ENCODE peak calls at places on chromosomes 12 and 14, in four cellular contexts. I is Peyer's patch, P is sigmoid colon, R is fibroblast of lung. V is an unnamed sample.

GRCh38 chr12:109928058-109928656 is 28.1 kb downstream of the TCHP start:
- DNase-seq in R (no peak), P (no peak), I (peak), V (no peak)

GRCh38 chr12:115223322-115223721 is 539.3 kb upstream of the TBX3 start:
- DNase-seq in P (no peak), I (no peak), R (peak), V (peak)

GRCh38 chr14:62280366-62280765 is 518.1 kb downstream of the SNAPC1 start:
- DNase-seq in P (no peak), I (no peak), R (no peak), V (no peak)

GRCh38 chr14:26773906-26774593 is 176.2 kb upstream of the NOVA1 start:
- DNase-seq in P (no peak), R (peak), I (no peak), V (no peak)

GRCh38 chr14:93857081-93857480 is 68.8 kb upstream of the PRIMA1 start:
- DNase-seq in I (no peak), R (no peak), P (no peak), V (no peak)

GRCh38 chr12:6827982-6828670 is at the start of gene P3H3:
- DNase-seq in R (peak), P (no peak), I (peak), V (no peak)

GRCh38 chr12:25557830-25558436 is 4.8 kb upstream of the LMNTD1 start:
- DNase-seq in P (no peak), R (peak), I (no peak), V (peak)

GRCh38 chr14:23008836-23009235 is 1.1 kb downstream of the C14orf93 start:
- DNase-seq in I (no peak), P (no peak), R (peak), V (no peak)

GRCh38 chr12:100337727-100338126 is 19.1 kb upstream of the SLC17A8 start:
- DNase-seq in I (no peak), R (no peak), P (no peak), V (no peak)

GRCh38 chr12:107560906-107561285 is 124.7 kb upstream of the PWP1 start:
- DNase-seq in R (no peak), P (no peak), I (no peak), V (no peak)

GRCh38 chr14:59583755-59584154 is 7.1 kb upstream of the CCDC175 start:
- DNase-seq in I (no peak), R (peak), P (no peak), V (peak)

GRCh38 chr12:57833672-57834071 is 12.9 kb downstream of the CTDSP2 start:
- DNase-seq in I (no peak), R (no peak), P (no peak), V (no peak)

GRCh38 chr14:75044322-75044721 is 6.9 kb downstream of the MLH3 start:
- DNase-seq in R (peak), I (no peak), P (no peak), V (peak)

GRCh38 chr12:53482626-53483165 is 16.6 kb downstream of the MAP3K12 start:
- DNase-seq in P (peak), R (no peak), I (peak), V (no peak)

GRCh38 chr14:36503771-36504741 is 16.0 kb downstream of the NKX2-1 start:
- DNase-seq in P (no peak), I (no peak), R (no peak), V (no peak)

GRCh38 chr12:124386661-124387509 is 92.0 kb downstream of the RFLNA start:
- DNase-seq in R (no peak), P (no peak), I (no peak), V (no peak)

GRCh38 chr14:61566537-61567225 is 128.6 kb upstream of the HIF1A start:
- DNase-seq in R (peak), P (no peak), I (no peak), V (no peak)

GRCh38 chr12:124240493-124240892 is 54.4 kb upstream of the RFLNA start:
- DNase-seq in P (no peak), I (no peak), R (no peak), V (no peak)

GRCh38 chr14:71141701-71142374 is 234.6 kb downstream of the PCNX1 start:
- DNase-seq in R (peak), I (no peak), P (no peak), V (peak)

GRCh38 chr14:20661197-20661596 is 19.7 kb upstream of the OR6S1 start:
- DNase-seq in I (no peak), P (no peak), R (no peak), V (no peak)

GRCh38 chr12:34526946-34527345 is 504.6 kb downstream of the ALG10 start:
- DNase-seq in P (no peak), R (no peak), I (no peak), V (no peak)

GRCh38 chr12:75634244-75635222 is 123.1 kb upstream of the KRR1 start:
- DNase-seq in R (peak), P (no peak), I (no peak), V (no peak)

GRCh38 chr12:14417717-14418116 is 52.2 kb downstream of the ATF7IP start:
- DNase-seq in R (peak), I (peak), P (peak), V (peak)

GRCh38 chr12:67661311-67662011 is 12.9 kb downstream of the DYRK2 start:
- DNase-seq in I (no peak), R (peak), P (no peak), V (no peak)

GRCh38 chr12:40253936-40254335 is 29.1 kb downstream of the LRRK2 start:
- DNase-seq in R (peak), I (no peak), P (no peak), V (peak)

GRCh38 chr12:103928736-103929050 is 1.5 kb upstream of the HSP90B1 start:
- DNase-seq in P (no peak), R (no peak), I (peak), V (no peak)
- H3K4me3 ChIP-seq in P (peak), R (peak), I (peak), V (peak)

GRCh38 chr12:3523728-3524127 is 32.7 kb downstream of the PRMT8 start:
- DNase-seq in I (no peak), P (no peak), R (no peak), V (no peak)

GRCh38 chr12:3526776-3527175 is 35.8 kb downstream of the PRMT8 start:
- DNase-seq in P (no peak), R (no peak), I (no peak), V (no peak)

GRCh38 chr12:3520711-3521110 is 29.7 kb downstream of the PRMT8 start:
- DNase-seq in R (no peak), I (no peak), P (no peak), V (no peak)

GRCh38 chr12:3520168-3520567 is 29.2 kb downstream of the PRMT8 start:
- DNase-seq in I (no peak), P (no peak), R (no peak), V (no peak)

DNA sequence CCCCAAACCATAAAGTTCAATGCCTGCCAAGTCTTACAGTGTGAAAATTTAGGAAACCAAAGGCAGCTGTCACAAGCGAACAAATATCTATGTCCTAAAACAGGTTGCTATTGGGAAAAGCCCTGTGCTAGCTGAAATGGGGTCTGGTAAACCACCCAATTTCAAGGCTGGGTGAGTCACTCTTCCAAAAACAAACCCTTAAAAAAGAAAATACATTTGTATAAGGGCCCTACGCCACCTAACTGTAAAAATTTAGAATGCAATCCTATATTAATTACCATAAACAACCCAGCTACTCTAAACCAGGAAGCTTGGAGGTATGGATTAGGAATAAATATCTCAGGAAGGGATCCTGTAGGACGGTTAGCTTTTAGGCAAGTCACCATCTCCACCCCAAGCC is 32.1 kb downstream of the PRMT8 start:
- DNase-seq in I (no peak), R (no peak), P (no peak), V (no peak)
- TF ChIP-seq CTCF in I (no peak), R (no peak), P (no peak), V (no peak)

DNA sequence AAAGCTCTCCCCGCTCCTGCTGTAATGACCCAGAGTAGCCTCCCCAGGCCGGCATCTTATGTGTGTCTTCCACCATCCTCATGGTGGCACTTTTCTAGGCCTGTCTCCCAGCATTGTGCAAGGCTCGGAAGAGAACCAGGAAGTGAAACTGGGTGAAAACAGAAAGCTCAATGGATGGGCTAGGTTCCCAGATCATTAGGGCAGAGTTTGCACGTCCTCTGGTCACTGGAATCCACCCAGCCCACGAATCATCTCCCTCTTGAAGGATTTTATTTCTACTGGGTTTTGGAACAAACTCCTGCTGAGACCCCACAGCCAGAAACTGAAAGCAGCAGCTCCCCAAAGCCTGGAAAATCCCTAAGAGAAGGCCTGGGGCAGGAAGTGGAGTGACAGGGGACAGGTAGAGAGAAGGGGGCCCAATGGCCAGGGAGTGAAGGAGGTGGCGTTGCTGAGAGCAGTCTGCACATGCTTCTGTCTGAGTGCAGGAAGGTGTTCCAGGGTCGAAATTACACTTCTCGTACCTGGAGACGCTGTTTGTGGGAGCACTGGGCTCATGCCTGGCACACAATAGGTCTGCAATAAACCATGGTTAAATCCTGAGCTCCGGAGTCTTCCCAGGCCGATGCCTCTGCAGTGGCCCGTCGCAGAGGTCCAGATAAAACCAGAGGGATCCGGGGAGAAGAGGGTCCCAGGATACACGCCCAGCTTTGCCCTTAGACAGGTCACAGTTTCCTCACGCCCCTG is 15.6 kb downstream of the ACVRL1 start:
- DNase-seq in R (peak), P (peak), I (peak), V (peak)
- H3K4me3 ChIP-seq in R (no peak), P (no peak), I (no peak), V (no peak)

GRCh38 chr12:55743967-55744931 is 1.3 kb downstream of the GDF11 start:
- DNase-seq in I (no peak), P (peak), R (no peak), V (no peak)
- TF ChIP-seq CTCF in I (no peak), P (no peak), R (no peak), V (peak)

DNA sequence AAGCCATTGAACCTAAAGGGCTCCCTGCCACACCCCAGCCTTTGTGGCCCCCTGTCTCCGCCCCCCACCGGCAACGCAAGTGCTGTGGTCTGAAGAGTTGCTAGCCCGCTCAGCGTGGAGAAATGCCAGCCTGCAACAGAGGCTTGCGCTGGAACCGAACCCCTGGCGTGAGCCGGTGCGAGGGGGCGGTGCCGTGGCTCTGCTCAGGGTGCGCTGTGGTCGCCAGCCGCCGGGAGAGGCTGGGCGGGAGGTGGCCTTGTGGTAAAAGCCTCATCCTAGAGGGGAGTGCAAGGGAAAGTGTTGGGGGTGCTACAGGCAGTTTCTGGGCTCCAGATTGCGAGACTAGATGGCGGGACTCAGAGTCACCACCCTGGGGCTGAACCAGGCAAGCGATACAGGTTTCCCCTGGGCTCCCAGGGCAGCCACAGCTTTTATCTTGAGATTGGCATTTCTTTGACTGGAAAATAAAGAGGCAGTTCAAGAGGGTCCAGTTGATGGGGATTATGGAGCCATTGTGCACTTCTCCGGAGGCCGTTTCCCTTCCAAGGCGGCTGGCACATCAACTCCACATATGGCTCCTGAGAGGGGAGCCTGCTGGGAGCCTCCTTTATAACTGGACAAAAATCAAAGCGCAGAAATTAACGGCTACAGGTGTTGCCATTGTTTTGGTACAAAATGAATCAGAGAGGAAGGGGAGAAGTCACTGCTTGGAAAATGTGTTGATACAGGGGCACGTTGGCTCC is 2.3 kb downstream of the PLXNC1 start:
- DNase-seq in P (no peak), R (no peak), I (peak), V (no peak)
- H3K4me3 ChIP-seq in P (peak), R (peak), I (peak), V (no peak)

GRCh38 chr12:2673966-2674810 is 120.6 kb upstream of the FKBP4 start:
- DNase-seq in I (no peak), R (no peak), P (peak), V (no peak)
- TF ChIP-seq CTCF in I (no peak), R (peak), P (no peak), V (no peak)

GRCh38 chr14:104665092-104665662 is 24.2 kb upstream of the INF2 start:
- DNase-seq in I (no peak), P (no peak), R (no peak), V (no peak)

GRCh38 chr14:104666981-104667380 is 22.4 kb upstream of the INF2 start:
- DNase-seq in P (no peak), R (no peak), I (no peak), V (no peak)

GRCh38 chr14:104664107-104664506 is 25.3 kb upstream of the INF2 start:
- DNase-seq in I (no peak), R (no peak), P (no peak), V (no peak)

GRCh38 chr14:104664588-104664987 is 24.8 kb upstream of the INF2 start:
- DNase-seq in I (no peak), P (no peak), R (no peak), V (no peak)

DNA sequence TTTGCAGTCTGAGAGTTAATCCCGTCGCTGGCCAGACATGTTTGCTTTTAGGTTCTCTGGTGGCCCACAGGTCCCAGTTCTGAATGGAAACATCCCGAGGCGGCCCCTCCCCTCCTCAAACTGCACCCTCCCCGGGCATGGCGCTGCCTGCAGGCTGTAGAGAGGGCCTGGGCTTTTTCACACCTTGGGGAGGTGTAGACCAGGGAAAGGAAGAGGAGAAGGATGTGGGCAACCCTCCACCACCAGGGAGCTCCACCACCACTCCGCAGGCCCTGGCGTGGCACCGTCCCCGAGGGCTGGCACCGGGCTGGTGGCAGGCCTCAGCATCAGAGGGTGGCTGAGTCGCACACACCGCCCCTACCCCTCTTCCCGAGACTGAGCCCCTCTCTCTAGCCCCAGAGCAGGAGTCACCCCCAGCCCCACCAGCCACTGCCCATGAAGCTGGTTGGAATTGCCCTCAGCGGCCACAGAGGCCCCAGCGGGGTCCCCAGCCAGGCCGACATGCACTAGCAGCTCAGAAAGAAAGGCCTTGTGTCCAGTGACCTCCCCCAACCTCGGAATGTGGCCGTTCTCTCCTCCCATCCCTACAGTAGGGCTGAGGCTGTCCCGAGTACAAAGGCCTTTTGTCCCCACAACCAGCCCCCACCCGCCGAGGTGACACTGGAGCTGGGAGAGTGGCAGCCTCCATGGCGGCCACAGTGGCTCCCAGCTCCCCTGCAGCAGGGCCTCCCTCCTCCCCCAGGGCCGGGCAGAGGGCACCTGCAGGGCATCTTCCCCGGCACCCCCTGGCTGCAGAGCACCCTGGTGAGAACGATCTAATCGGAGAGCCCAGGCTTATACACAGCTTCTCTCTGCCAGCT is 23.5 kb upstream of the INF2 start:
- DNase-seq in P (peak), I (peak), R (no peak), V (no peak)
- H3K4me3 ChIP-seq in P (no peak), I (no peak), R (no peak), V (no peak)

GRCh38 chr14:42779024-42779423 is 1172.3 kb downstream of the LRFN5 start:
- DNase-seq in R (no peak), I (no peak), P (no peak), V (peak)
- TF ChIP-seq CTCF in R (no peak), I (no peak), P (no peak), V (no peak)

GRCh38 chr12:131896811-131897270 is 2.4 kb downstream of the ULK1 start:
- DNase-seq in I (no peak), P (no peak), R (no peak), V (no peak)
- H3K4me3 ChIP-seq in I (peak), P (peak), R (peak), V (peak)

DNA sequence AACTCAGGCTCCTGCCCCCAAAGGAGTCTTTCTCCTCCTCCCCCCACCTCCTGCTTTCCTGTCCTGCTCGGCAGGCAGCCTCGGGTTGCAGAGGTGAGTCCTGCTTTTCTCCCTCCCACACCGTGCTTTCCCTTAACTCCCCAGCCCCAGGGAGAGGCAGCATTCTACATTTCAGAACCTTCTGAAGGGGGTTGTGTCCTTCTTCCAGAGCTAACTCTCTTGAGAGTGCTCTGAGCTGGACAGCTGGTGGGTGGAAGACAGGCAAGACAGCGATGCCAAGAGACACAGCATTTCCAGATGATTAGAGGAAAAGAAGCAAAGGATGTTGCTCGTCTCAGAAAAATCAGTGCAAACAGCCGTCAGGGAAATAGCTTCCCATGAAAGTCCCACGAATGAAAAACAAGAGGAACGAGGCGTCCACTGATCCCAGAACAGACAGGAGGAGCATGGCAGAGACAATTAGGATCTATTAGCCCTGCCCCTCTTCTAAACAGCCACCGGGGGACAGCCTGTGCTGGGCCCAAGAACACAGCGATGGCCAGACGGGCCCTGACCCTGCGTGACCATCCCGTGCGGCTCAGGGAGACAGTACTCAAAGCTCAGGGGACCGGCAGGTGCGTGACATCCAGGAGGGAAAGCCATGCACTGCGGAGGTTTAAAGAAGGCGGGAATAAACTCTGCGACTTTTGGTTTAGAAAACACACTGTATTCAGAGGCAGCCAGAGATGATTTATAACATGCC is 216.5 kb upstream of the RTL1 start:
- DNase-seq in R (peak), P (peak), I (peak), V (no peak)
- TF ChIP-seq CTCF in R (no peak), P (no peak), I (no peak), V (no peak)

V was measured in astrocyte of the cerebellum.